ENCODE peak calls at places on chromosomes 16 and 17, in eight cellular contexts. D, L, P, S, K, M, T and E are unnamed samples.

GRCh38 chr17:66960623-66961022 is 3.9 kb upstream of the CACNG4 start:
- DNase-seq in D (no peak), L (no peak), P (no peak), S (no peak), K (no peak), M (no peak), T (no peak), E (no peak)

GRCh38 chr17:79647456-79647915 is 36.6 kb upstream of the RBFOX3 start:
- DNase-seq in D (no peak), L (no peak), P (no peak), S (no peak), K (no peak), M (peak), T (peak), E (no peak)

GRCh38 chr16:31476305-31477219 is 4.6 kb downstream of the TGFB1I1 start:
- DNase-seq in D (no peak), L (peak), P (no peak), S (no peak), K (no peak), M (peak), T (peak), E (peak)

GRCh38 chr16:67563708-67564468 is 1.6 kb downstream of the CTCF start:
- DNase-seq in D (peak), L (no peak), P (peak), S (peak), K (peak), M (no peak), T (peak), E (no peak)

GRCh38 chr16:68668266-68668665 is 23.2 kb downstream of the CDH3 start:
- DNase-seq in D (no peak), L (no peak), P (no peak), S (no peak), K (no peak), M (no peak), T (no peak), E (no peak)

GRCh38 chr16:14502932-14503741 is 126.9 kb downstream of the PARN start:
- DNase-seq in D (no peak), L (no peak), P (peak), S (peak), K (peak), M (no peak), T (no peak), E (no peak)

GRCh38 chr17:73750975-73751374 is 106.7 kb upstream of the SDK2 start:
- DNase-seq in D (no peak), L (no peak), P (no peak), S (no peak), K (no peak), M (no peak), T (no peak), E (no peak)

GRCh38 chr16:85589688-85590505 is 23.2 kb upstream of the GSE1 start:
- DNase-seq in D (no peak), L (no peak), P (no peak), S (no peak), K (no peak), M (no peak), T (no peak), E (no peak)

GRCh38 chr16:77556203-77556602 is 121.4 kb upstream of the ADAMTS18 start:
- DNase-seq in D (no peak), L (no peak), P (no peak), S (no peak), K (no peak), M (no peak), T (no peak), E (no peak)

GRCh38 chr16:70158261-70158939 is 15.2 kb upstream of the CLEC18C start:
- DNase-seq in D (no peak), L (no peak), P (no peak), S (no peak), K (no peak), M (no peak), T (no peak), E (no peak)

GRCh38 chr17:42695500-42695899 is 13.2 kb downstream of the CNTNAP1 start:
- DNase-seq in D (no peak), L (no peak), P (no peak), S (no peak), K (no peak), M (no peak), T (peak), E (no peak)

GRCh38 chr17:79007504-79008381 is 1.8 kb downstream of the CANT1 start:
- DNase-seq in D (no peak), L (no peak), P (no peak), S (no peak), K (no peak), M (no peak), T (peak), E (no peak)

GRCh38 chr16:30956601-30957455 is 726 bp upstream of the SETD1A start:
- DNase-seq in D (peak), L (peak), P (no peak), S (peak), K (peak), M (peak), T (peak), E (peak)

GRCh38 chr16:66905633-66906539 is 12.8 kb downstream of the CDH16 start:
- DNase-seq in D (no peak), L (no peak), P (no peak), S (no peak), K (no peak), M (no peak), T (no peak), E (no peak)

GRCh38 chr17:83100853-83101391 is 21.5 kb downstream of the METRNL start:
- DNase-seq in D (no peak), L (no peak), P (no peak), S (no peak), K (no peak), M (no peak), T (no peak), E (no peak)

GRCh38 chr16:89709716-89710480 is 8.4 kb upstream of the SPATA2L start:
- DNase-seq in D (no peak), L (no peak), P (no peak), S (no peak), K (no peak), M (no peak), T (no peak), E (no peak)

GRCh38 chr17:9285602-9286001 is 264.3 kb downstream of the NTN1 start:
- DNase-seq in D (no peak), L (no peak), P (no peak), S (no peak), K (no peak), M (no peak), T (no peak), E (no peak)

GRCh38 chr17:511001-511690 is 158.5 kb upstream of the RPH3AL start:
- DNase-seq in D (peak), L (no peak), P (peak), S (peak), K (peak), M (no peak), T (no peak), E (no peak)

GRCh38 chr17:41061969-41062368 is 2.1 kb upstream of the KRTAP2-3 start:
- DNase-seq in D (no peak), L (no peak), P (peak), S (peak), K (peak), M (no peak), T (no peak), E (no peak)

GRCh38 chr17:44200478-44201155 is 933 bp upstream of the ATXN7L3 start:
- DNase-seq in D (no peak), L (no peak), P (no peak), S (no peak), K (no peak), M (no peak), T (no peak), E (peak)

GRCh38 chr16:81610144-81610842 is 165.7 kb downstream of the CMIP start:
- DNase-seq in D (no peak), L (peak), P (no peak), S (peak), K (peak), M (peak), T (peak), E (no peak)

GRCh38 chr16:85735225-85735722 is 15.6 kb downstream of the C16orf74 start:
- DNase-seq in D (no peak), L (no peak), P (no peak), S (no peak), K (no peak), M (no peak), T (no peak), E (no peak)

GRCh38 chr16:86517652-86518258 is 7.4 kb downstream of the FOXF1 start:
- DNase-seq in D (no peak), L (peak), P (peak), S (peak), K (peak), M (peak), T (peak), E (peak)

GRCh38 chr17:1485748-1486376 is 6.6 kb downstream of the MYO1C start:
- DNase-seq in D (peak), L (no peak), P (no peak), S (peak), K (peak), M (no peak), T (peak), E (peak)

GRCh38 chr16:1731603-1732002 is 25.6 kb downstream of the MAPK8IP3 start:
- DNase-seq in D (no peak), L (no peak), P (no peak), S (no peak), K (no peak), M (no peak), T (no peak), E (no peak)

GRCh38 chr17:69492410-69493071 is 78.0 kb downstream of the MAP2K6 start:
- DNase-seq in D (no peak), L (no peak), P (peak), S (peak), K (peak), M (no peak), T (no peak), E (no peak)

GRCh38 chr16:20318006-20318405 is 9.3 kb downstream of the GP2 start:
- DNase-seq in D (no peak), L (no peak), P (no peak), S (no peak), K (no peak), M (no peak), T (no peak), E (no peak)

GRCh38 chr17:76683011-76683755 is 27.6 kb downstream of the MXRA7 start:
- DNase-seq in D (no peak), L (no peak), P (no peak), S (no peak), K (no peak), M (no peak), T (no peak), E (peak)

GRCh38 chr16:66335704-66336329 is 30.7 kb upstream of the CDH5 start:
- DNase-seq in D (no peak), L (no peak), P (peak), S (peak), K (peak), M (peak), T (no peak), E (no peak)

GRCh38 chr17:11035681-11036080 is 197.8 kb upstream of the PIRT start:
- DNase-seq in D (no peak), L (no peak), P (no peak), S (no peak), K (no peak), M (no peak), T (no peak), E (no peak)

GRCh38 chr17:71519285-71519684 is 601.5 kb upstream of the SOX9 start:
- DNase-seq in D (no peak), L (no peak), P (no peak), S (no peak), K (no peak), M (no peak), T (no peak), E (no peak)

GRCh38 chr17:4018446-4018845 is 54.2 kb upstream of the ATP2A3 start:
- DNase-seq in D (no peak), L (no peak), P (no peak), S (no peak), K (no peak), M (no peak), T (no peak), E (no peak)

GRCh38 chr17:4014148-4014927 is 50.1 kb upstream of the ATP2A3 start:
- DNase-seq in D (no peak), L (no peak), P (no peak), S (no peak), K (no peak), M (no peak), T (no peak), E (no peak)

GRCh38 chr17:4020096-4020495 is 55.9 kb upstream of the ATP2A3 start:
- DNase-seq in D (no peak), L (no peak), P (no peak), S (no peak), K (no peak), M (no peak), T (no peak), E (no peak)

GRCh38 chr17:4019400-4019799 is 55.2 kb upstream of the ATP2A3 start:
- DNase-seq in D (no peak), L (no peak), P (no peak), S (no peak), K (no peak), M (no peak), T (no peak), E (no peak)

GRCh38 chr17:4017377-4017776 is 53.1 kb upstream of the ATP2A3 start:
- DNase-seq in D (no peak), L (no peak), P (no peak), S (no peak), K (no peak), M (no peak), T (no peak), E (no peak)
- TF ChIP-seq CTCF in D (no peak), L (no peak), P (no peak), S (peak), K (no peak), M (no peak), T (no peak), E (no peak)

GRCh38 chr17:15213381-15214087 is 51.6 kb downstream of the PMP22 start:
- DNase-seq in D (no peak), L (no peak), P (no peak), S (peak), K (peak), M (no peak), T (no peak), E (no peak)
- TF ChIP-seq CTCF in D (peak), L (no peak), P (peak), S (peak), K (peak), M (peak), T (no peak), E (peak)

DNA sequence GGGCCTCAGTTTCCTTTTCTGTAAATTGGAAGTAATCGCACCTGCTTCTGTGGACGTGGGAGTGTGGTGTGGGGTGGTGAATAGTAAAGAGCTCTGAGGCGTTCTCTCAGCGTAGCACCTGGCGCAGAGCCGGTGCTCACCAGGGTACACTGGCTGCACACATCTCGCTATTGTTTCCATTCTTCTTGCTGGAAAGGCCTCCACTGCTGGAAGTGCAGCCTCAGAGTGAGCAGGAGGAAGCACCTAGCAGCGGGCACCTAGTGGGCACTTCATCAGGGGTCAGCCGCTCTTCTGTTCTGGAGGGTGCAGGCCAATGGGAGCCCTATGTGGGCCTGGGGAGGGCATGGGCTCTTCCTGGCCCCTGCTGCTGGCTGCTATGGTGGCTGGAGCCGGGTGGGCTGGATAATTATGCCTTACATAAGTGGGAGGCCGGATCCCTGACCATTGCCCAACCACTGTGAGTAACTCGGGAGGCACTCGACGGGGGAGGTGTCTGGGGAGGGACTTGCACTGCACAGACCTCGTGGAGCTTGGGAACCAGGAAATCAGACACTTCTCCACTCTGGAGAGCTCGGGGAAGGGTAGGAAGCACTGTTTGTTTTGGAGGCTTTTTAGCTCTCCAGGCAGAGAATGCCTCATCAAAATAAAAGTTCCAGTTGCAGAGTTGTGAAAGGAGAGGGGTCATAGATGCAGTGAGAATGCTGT is 1.7 kb downstream of the MAP2K3 start:
- DNase-seq in D (peak), L (peak), P (peak), S (peak), K (peak), M (no peak), T (peak), E (no peak)
- TF ChIP-seq CTCF in D (no peak), L (no peak), P (peak), S (no peak), K (no peak), M (no peak), T (peak), E (no peak)

DNA sequence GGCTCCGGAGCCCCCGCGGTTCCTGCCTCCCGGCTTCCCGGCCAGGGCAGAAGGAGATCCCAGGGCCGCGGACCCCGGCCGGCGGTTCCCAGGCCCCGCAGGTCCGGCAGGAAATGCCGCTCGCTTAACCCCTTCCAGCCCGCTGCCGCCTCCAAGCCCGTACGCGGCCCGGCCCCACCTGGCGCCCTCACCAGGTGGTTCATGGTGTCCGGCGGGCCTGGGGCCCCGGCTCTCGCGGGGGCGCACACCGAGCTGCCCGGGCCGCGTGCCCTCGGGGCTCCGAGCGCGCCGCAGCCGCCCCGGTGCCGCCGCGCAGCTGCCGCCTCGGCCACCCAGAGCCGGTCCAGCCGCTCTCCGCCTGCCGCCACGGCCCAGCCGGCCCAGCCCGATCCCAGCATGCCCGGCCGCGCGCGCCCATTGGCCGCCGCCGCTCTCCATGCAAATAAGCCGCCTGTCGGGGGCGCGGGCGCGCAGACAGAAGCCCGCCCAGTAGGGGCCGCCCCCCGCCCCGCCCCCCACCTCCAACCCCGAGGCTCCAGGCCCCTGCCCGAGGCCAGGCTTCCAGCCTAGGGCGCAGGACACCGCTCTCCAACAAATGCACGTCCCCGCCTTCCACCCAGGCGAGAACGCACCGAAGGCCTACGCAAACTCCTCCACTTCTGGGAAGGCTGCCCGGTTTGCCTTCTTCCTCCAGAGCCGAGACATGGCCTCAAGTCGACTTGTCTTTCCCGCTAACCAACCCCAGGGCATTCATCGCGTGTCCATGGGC is at the start of gene BCAR1:
- DNase-seq in D (peak), L (peak), P (peak), S (peak), K (peak), M (peak), T (peak), E (peak)
- TF ChIP-seq CTCF in D (peak), L (peak), P (no peak), S (no peak), K (no peak), M (peak), T (peak), E (no peak)

DNA sequence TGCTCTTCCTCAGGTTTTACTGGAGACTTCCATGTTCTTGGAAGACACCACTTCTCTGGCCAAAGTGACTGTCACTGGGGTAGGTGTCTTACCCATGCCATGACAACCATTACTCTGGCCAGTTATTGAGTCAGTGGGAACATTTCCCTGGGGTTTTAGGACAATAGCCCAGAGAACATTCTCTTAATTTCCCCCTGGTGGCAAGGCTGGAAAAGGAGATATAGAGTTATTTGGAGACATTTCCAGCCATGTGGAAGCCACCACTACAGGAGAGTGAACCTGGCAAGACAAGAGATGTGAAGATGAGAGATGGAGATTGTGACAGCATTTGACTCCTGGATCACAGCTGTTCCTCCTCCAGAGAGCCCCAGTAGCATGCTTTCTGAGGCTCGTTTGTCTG is 106.2 kb downstream of the CDK5R1 start:
- DNase-seq in D (no peak), L (no peak), P (no peak), S (no peak), K (no peak), M (no peak), T (no peak), E (no peak)
- TF ChIP-seq CTCF in D (no peak), L (no peak), P (no peak), S (no peak), K (no peak), M (no peak), T (no peak), E (no peak)

GRCh38 chr17:14301279-14301760 is 439 bp downstream of the HS3ST3B1 start:
- DNase-seq in D (no peak), L (no peak), P (no peak), S (no peak), K (no peak), M (no peak), T (no peak), E (peak)
- TF ChIP-seq CTCF in D (no peak), L (no peak), P (no peak), S (no peak), K (no peak), M (peak), T (no peak), E (no peak)

GRCh38 chr17:17041571-17042380 is 481 bp upstream of the MPRIP start:
- DNase-seq in D (peak), L (peak), P (peak), S (peak), K (peak), M (peak), T (peak), E (peak)
- TF ChIP-seq CTCF in D (no peak), L (no peak), P (no peak), S (no peak), K (no peak), M (no peak), T (no peak), E (no peak)